ENCODE peak calls at places on chromosomes 16 and 17, in five cellular contexts. I is GM19239; R is progenitor cell of endocrine pancreas; Q is stimulated activated CD8-positive, alpha-beta memory T cell treated with anti-CD3 and anti-CD28 coated beads, Interleukin-4, amount 100 ng/mL, for 1 hour; P is HEK293T. K is an unnamed sample.
A peak's percentile ranks its signal among the peaks of the same experiment; 100 is the strongest.

GRCh38 chr17:82424001-82424862 is 5.8 kb upstream of the OGFOD3 start:
- DNase-seq in I (no peak), R (no peak), Q (no peak), P (peak; percentile 55), K (no peak)

GRCh38 chr16:49698416-49698815 is 157.5 kb downstream of the ZNF423 start:
- DNase-seq in Q (no peak), I (no peak), R (no peak), P (peak; percentile 20), K (no peak)

GRCh38 chr17:1391577-1391976 is 8.4 kb downstream of the YWHAE start:
- DNase-seq in P (no peak), I (no peak), Q (no peak), R (no peak), K (no peak)

GRCh38 chr17:61065263-61065773 is 334.3 kb upstream of the TBX2 start:
- DNase-seq in R (no peak), I (no peak), P (peak; percentile 19), Q (no peak), K (no peak)

GRCh38 chr17:62807812-62808575 is at the start of gene MARCHF10:
- DNase-seq in P (no peak), Q (no peak), I (no peak), R (peak; percentile 43), K (no peak)

GRCh38 chr17:47703671-47704070 is 9.7 kb downstream of the TBKBP1 start:
- DNase-seq in P (no peak), R (no peak), Q (no peak), I (no peak), K (no peak)

GRCh38 chr17:37088459-37088858 is 139.7 kb downstream of the AATF start:
- DNase-seq in Q (no peak), I (no peak), R (no peak), P (no peak), K (no peak)

GRCh38 chr17:68035523-68036303 is at the start of gene KPNA2:
- DNase-seq in P (peak; percentile 94), R (peak; percentile 90), I (peak; percentile 97), Q (peak; percentile 65), K (no peak)

GRCh38 chr17:82019905-82020873 is 2.5 kb downstream of the CENPX start:
- DNase-seq in I (peak; percentile 90), R (peak; percentile 65), P (peak; percentile 83), Q (no peak), K (no peak)

GRCh38 chr16:66289051-66289680 is 77.3 kb upstream of the CDH5 start:
- DNase-seq in I (no peak), R (no peak), Q (no peak), P (no peak), K (no peak)

GRCh38 chr16:47833771-47834170 is 322.0 kb downstream of the ABCC12 start:
- DNase-seq in Q (no peak), R (no peak), P (no peak), I (no peak), K (no peak)

GRCh38 chr17:73003487-73003886 is 89.0 kb downstream of the SLC39A11 start:
- DNase-seq in Q (no peak), P (no peak), I (no peak), R (no peak), K (no peak)

GRCh38 chr16:61798741-61799140 is 237.5 kb downstream of the CDH8 start:
- DNase-seq in I (no peak), R (no peak), P (no peak), Q (no peak), K (no peak)

GRCh38 chr17:82729479-82730260 is 5.7 kb upstream of the FN3K start:
- DNase-seq in R (no peak), Q (no peak), P (no peak), I (no peak), K (no peak)

GRCh38 chr17:29518359-29518758 is 48.5 kb downstream of the ABHD15 start:
- DNase-seq in Q (no peak), I (no peak), R (no peak), P (no peak), K (no peak)